ENCODE peak calls at places on chromosomes 5 and 9, in nine cellular contexts. V is fibroblast of lung; K is CD4-positive, CD25-positive, alpha-beta regulatory T cell; N is kidney; U is CD4-positive, alpha-beta T cell; H is IMR-90; T is Peyer's patch; C is HAP-1; S is colonic mucosa. Y is an unnamed sample.
A peak's percentile ranks its signal among the peaks of the same experiment; 100 is the strongest.

GRCh38 chr5:94945656-94946055 is 327.2 kb downstream of the SLF1 start:
- DNase-seq in V (no peak), K (no peak), N (no peak), U (no peak), H (no peak), T (no peak), C (no peak), S (no peak), Y (no peak)

GRCh38 chr9:97386265-97386633 is 25.6 kb upstream of the TDRD7 start:
- DNase-seq in V (no peak), K (no peak), N (no peak), U (no peak), H (no peak), T (no peak), C (no peak), S (peak; percentile 48), Y (no peak)

GRCh38 chr5:16759147-16759800 is 142.5 kb upstream of the RETREG1 start:
- DNase-seq in V (peak; percentile 73), K (no peak), N (no peak), U (no peak), H (peak; percentile 31), T (no peak), C (no peak), S (no peak), Y (no peak)

GRCh38 chr5:151002681-151003502 is 17.5 kb upstream of the GPX3 start:
- DNase-seq in V (no peak), K (no peak), N (no peak), U (no peak), H (no peak), T (no peak), C (no peak), S (peak; percentile 9), Y (no peak)

GRCh38 chr5:147346006-147346561 is 111.3 kb downstream of the STK32A start:
- DNase-seq in V (no peak), K (no peak), N (no peak), U (no peak), H (no peak), T (no peak), C (no peak), S (no peak), Y (no peak)

GRCh38 chr9:99034149-99034548 is 70.8 kb upstream of the TGFBR1 start:
- DNase-seq in V (no peak), K (no peak), N (no peak), U (no peak), H (no peak), T (no peak), C (no peak), S (no peak), Y (no peak)

GRCh38 chr9:115350548-115350947 is 232.6 kb upstream of the TNC start:
- DNase-seq in V (peak; percentile 48), K (no peak), N (no peak), U (no peak), H (peak; percentile 55), T (no peak), C (no peak), S (no peak), Y (no peak)

GRCh38 chr5:134651531-134651930 is 2.9 kb downstream of the SEC24A start:
- DNase-seq in V (no peak), K (no peak), N (no peak), U (no peak), H (peak; percentile 12), T (no peak), C (no peak), S (no peak), Y (no peak)

GRCh38 chr5:111411321-111411720 is 101.0 kb downstream of the STARD4 start:
- DNase-seq in V (no peak), K (no peak), N (no peak), U (no peak), H (peak; percentile 49), T (no peak), C (no peak), S (no peak), Y (no peak)

GRCh38 chr5:54217826-54218503 is 92.4 kb downstream of the ARL15 start:
- DNase-seq in V (peak; percentile 87), K (no peak), N (no peak), U (no peak), H (peak; percentile 82), T (no peak), C (peak; percentile 72), S (peak; percentile 40), Y (no peak)

GRCh38 chr9:131365546-131365945 is 28.3 kb upstream of the PRRC2B start:
- DNase-seq in V (no peak), K (no peak), N (no peak), U (no peak), H (no peak), T (no peak), C (no peak), S (no peak), Y (no peak)

GRCh38 chr9:85702191-85702590 is 39.6 kb downstream of the AGTPBP1 start:
- DNase-seq in V (no peak), K (no peak), N (no peak), U (no peak), H (no peak), T (no peak), C (no peak), S (no peak), Y (no peak)

GRCh38 chr9:130461218-130461630 is 16.5 kb downstream of the ASS1 start:
- DNase-seq in V (peak; percentile 35), K (peak; percentile 53), N (peak; percentile 83), U (peak; percentile 64), H (peak; percentile 12), T (peak; percentile 58), C (peak; percentile 16), S (peak; percentile 57), Y (peak; percentile 50)

GRCh38 chr9:130765135-130766030 is 69.7 kb upstream of the ABL1 start:
- DNase-seq in V (no peak), K (no peak), N (no peak), U (no peak), H (peak; percentile 64), T (no peak), C (no peak), S (no peak), Y (no peak)

GRCh38 chr9:27726244-27727141 is 153.2 kb upstream of the C9orf72 start:
- DNase-seq in V (peak; percentile 73), K (no peak), N (no peak), U (peak; percentile 12), H (peak; percentile 55), T (no peak), C (peak; percentile 49), S (peak; percentile 63), Y (no peak)

GRCh38 chr5:67038817-67039603 is 157.6 kb downstream of the CD180 start:
- DNase-seq in V (peak; percentile 71), K (no peak), N (no peak), U (no peak), H (peak; percentile 88), T (no peak), C (peak; percentile 91), S (no peak), Y (no peak)

GRCh38 chr9:76529667-76530066 is 70.7 kb downstream of the GCNT1 start:
- DNase-seq in V (no peak), K (no peak), N (no peak), U (no peak), H (no peak), T (no peak), C (no peak), S (no peak), Y (no peak)

DNA sequence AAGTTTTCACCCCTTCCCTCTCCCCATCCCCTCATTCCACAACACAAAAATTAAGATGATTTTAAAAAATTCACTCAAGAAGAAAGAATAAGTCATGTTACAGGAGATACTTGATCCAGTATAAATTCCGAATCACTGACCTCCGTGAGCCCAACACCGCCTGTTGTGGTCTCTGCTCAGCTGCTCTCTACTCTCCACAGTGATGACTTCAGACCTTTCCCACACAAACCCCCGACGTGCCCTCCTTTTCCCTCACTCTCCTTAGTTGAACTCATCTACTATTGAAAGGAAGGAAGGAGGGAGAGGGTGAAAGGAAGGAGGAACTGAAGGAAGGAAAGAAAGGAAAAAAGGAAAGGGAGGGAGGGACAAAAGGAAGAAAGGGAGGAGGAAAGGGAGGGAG is 55.1 kb downstream of the ZNF354C start:
- DNase-seq in V (no peak), K (no peak), N (peak; percentile 3), U (no peak), H (no peak), T (no peak), C (no peak), S (no peak), Y (no peak)
- H3K9me3 ChIP-seq in V (no peaks in the 10 kb centered on the region), K (peaks cover 8% of the 10 kb centered on the region), N (peaks cover 3% of the 10 kb centered on the region), U (peaks cover 25% of the 10 kb centered on the region), H (peaks cover 39% of the 10 kb centered on the region), T (peaks cover 21% of the 10 kb centered on the region), C (no peaks in the 10 kb centered on the region), S (no peaks in the 10 kb centered on the region), Y (peaks cover 3% of the 10 kb centered on the region)

GRCh38 chr9:35960029-35960655 is 2.2 kb upstream of the OR2S2 start:
- DNase-seq in V (peak; percentile 34), K (no peak), N (no peak), U (no peak), H (peak; percentile 92), T (no peak), C (no peak), S (peak; percentile 75), Y (no peak)
- H3K9me3 ChIP-seq in V (no peaks in the 10 kb centered on the region), K (no peaks in the 10 kb centered on the region), N (no peaks in the 10 kb centered on the region), U (no peaks in the 10 kb centered on the region), H (no peaks in the 10 kb centered on the region), T (no peaks in the 10 kb centered on the region), C (no peaks in the 10 kb centered on the region), S (no peaks in the 10 kb centered on the region), Y (no peaks in the 10 kb centered on the region)

DNA sequence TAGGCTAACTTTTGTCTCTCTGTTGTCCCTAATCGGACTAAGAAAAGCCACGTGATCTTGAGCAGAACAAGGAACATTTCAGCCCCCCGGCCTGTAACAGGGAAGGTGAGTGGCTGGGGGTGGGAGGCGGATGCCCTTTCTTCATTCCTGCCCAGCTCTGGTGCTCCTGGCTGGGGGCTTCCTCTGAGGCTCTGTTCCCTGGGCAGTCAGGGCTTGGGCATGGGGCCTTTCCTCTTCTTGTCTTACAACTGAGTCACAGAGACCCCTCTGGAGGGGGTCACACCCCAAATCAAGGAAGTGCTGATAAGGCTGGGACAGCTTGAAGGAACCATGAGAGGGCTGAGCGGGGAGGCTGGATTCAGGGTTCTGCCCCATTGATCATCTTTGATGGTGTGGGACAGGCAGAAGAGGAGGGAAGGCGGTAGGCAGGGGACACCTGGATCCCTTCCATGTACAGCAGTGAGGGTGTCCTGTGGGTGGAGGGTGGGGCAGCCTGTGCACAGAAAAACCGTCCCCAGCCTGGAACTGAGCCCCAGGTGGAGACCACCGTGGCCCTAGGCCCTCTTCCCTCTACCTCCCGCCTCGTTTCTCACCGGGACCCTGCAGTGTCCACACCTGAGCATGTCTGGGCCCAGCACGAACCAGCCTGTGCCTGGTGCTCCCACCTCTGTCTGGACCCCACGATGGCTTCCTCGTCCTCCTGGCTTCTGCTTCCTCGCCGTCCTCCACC is 257.7 kb upstream of the IRX1 start:
- DNase-seq in V (no peak), K (no peak), N (no peak), U (no peak), H (no peak), T (no peak), C (no peak), S (no peak), Y (no peak)
- H3K9me3 ChIP-seq in V (no peaks in the 10 kb centered on the region), K (no peaks in the 10 kb centered on the region), N (no peaks in the 10 kb centered on the region), U (no peaks in the 10 kb centered on the region), H (peaks cover 47% of the 10 kb centered on the region), T (no peaks in the 10 kb centered on the region), C (no peaks in the 10 kb centered on the region), S (no peaks in the 10 kb centered on the region), Y (no peaks in the 10 kb centered on the region)

DNA sequence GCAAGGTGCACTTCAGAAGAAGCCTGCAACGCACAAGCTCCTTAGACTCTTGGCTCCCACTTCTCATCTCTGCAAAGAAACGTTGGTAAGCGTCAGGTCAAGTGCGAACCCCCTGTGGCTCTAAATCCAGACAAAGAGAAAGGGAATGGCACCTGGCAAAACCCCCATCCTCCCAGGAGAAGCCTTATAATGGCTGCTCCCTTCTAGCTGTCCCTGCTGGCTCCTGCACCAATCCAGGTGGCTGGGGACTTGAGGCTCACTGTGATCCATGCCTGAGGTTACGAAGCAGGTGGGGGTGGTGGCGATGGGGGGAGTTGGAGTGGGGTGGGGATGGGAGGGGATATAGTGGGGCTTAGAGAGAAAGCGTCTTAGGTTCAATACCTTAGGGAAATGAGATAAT is 272.8 kb downstream of the DENND1A start:
- DNase-seq in V (no peak), K (no peak), N (no peak), U (no peak), H (no peak), T (no peak), C (no peak), S (no peak), Y (no peak)
- H3K9me3 ChIP-seq in V (no peaks in the 10 kb centered on the region), K (no peaks in the 10 kb centered on the region), N (no peaks in the 10 kb centered on the region), U (no peaks in the 10 kb centered on the region), H (peaks cover under 1% of the 10 kb centered on the region), T (peaks cover 2% of the 10 kb centered on the region), C (no peaks in the 10 kb centered on the region), S (no peaks in the 10 kb centered on the region), Y (no peaks in the 10 kb centered on the region)